ENCODE peak calls at places on chromosome 14, in nine cellular contexts. W, J, L, N, Z, H, Q, E and R are unnamed samples.

GRCh38 chr14:21723431-21724045 is 49.9 kb upstream of the OR4E1 start:
- DNase-seq in Q (no peak), L (peak), Z (no peak), H (peak), J (peak), N (peak), W (peak), E (no peak), R (peak)

GRCh38 chr14:95240859-95241813 is 78.6 kb downstream of the CLMN start:
- DNase-seq in Z (no peak), W (no peak), N (no peak), J (no peak), L (no peak), E (no peak), H (no peak), Q (no peak), R (no peak)

GRCh38 chr14:77158175-77158908 is 16.8 kb upstream of the ZDHHC22 start:
- DNase-seq in W (peak), N (no peak), E (peak), Z (peak), L (peak), J (peak), H (no peak), Q (peak), R (no peak)

GRCh38 chr14:67270354-67270753 is 29.1 kb downstream of the PALS1 start:
- DNase-seq in W (peak), L (no peak), Q (no peak), J (no peak), E (no peak), H (no peak), Z (no peak), N (no peak), R (no peak)

GRCh38 chr14:78399316-78399889 is 229.2 kb downstream of the NRXN3 start:
- DNase-seq in Z (no peak), H (no peak), E (no peak), N (no peak), W (no peak), Q (peak), J (peak), L (peak), R (no peak)

GRCh38 chr14:104507443-104507842 is 72.1 kb upstream of the C14orf180 start:
- DNase-seq in E (peak), Z (no peak), Q (no peak), N (no peak), L (no peak), W (no peak), H (no peak), J (no peak), R (no peak)

GRCh38 chr14:51576899-51577298 is 74.8 kb upstream of the FRMD6 start:
- DNase-seq in H (no peak), L (no peak), Z (no peak), W (no peak), J (no peak), N (no peak), E (no peak), Q (no peak), R (no peak)

GRCh38 chr14:47346849-47347248 is 328.6 kb downstream of the MDGA2 start:
- DNase-seq in H (no peak), E (no peak), Q (no peak), W (no peak), Z (no peak), J (no peak), L (no peak), N (no peak), R (no peak)

GRCh38 chr14:69696633-69697557 is 70.0 kb upstream of the SRSF5 start:
- DNase-seq in N (no peak), W (peak), Z (no peak), E (no peak), Q (no peak), H (no peak), L (peak), J (no peak), R (peak)

GRCh38 chr14:34099630-34100029 is 148.8 kb upstream of the EGLN3 start:
- DNase-seq in W (no peak), J (no peak), N (no peak), L (no peak), Z (no peak), Q (no peak), H (no peak), E (no peak), R (no peak)
- H3K27ac ChIP-seq in W (no peak), J (no peak), N (no peak), L (no peak), Z (no peak), Q (no peak), H (no peak), E (no peak), R (no peak)

GRCh38 chr14:55780156-55780946 is 200.3 kb downstream of the KTN1 start:
- DNase-seq in W (peak), L (no peak), H (no peak), J (peak), Z (no peak), N (no peak), E (no peak), Q (peak), R (no peak)
- H3K27ac ChIP-seq in W (peak), L (no peak), H (no peak), J (no peak), Z (no peak), N (no peak), E (no peak), Q (peak), R (no peak)

GRCh38 chr14:98489115-98489514 is 782.9 kb downstream of the BCL11B start:
- DNase-seq in Z (no peak), E (no peak), H (no peak), J (no peak), W (no peak), Q (no peak), N (no peak), L (no peak), R (no peak)
- H3K27ac ChIP-seq in Z (no peak), E (no peak), H (no peak), J (no peak), W (no peak), Q (no peak), N (no peak), L (no peak), R (no peak)

DNA sequence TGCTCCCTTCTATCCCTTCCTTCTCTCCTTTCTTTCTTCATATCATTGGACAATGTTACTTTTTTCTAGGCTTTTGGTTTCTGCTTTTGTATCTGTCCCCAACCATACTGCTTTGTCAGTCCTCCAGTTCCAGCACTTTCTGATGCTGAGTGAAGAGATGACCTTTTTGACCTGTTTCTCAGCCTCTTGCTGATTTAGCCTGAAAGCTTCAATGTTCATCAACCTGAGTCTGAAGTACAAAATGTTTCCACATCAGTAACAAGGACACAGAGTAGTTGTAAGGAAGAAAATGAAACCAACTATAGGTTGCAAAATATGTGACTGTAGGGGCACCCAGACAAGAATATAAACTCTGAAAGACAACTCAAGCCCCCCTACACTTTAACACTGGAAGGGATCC is 25.2 kb upstream of the AKAP6 start:
- DNase-seq in L (no peak), H (peak), N (no peak), Z (no peak), Q (no peak), W (no peak), J (peak), E (no peak), R (no peak)
- H3K27ac ChIP-seq in L (no peak), H (no peak), N (no peak), Z (no peak), Q (no peak), W (no peak), J (peak), E (no peak), R (no peak)

GRCh38 chr14:22981090-22982012 is 1.0 kb downstream of the AJUBA start:
- DNase-seq in E (peak), W (peak), J (peak), Q (no peak), H (no peak), L (no peak), N (no peak), Z (no peak), R (no peak)

GRCh38 chr14:22982013-22982476 is 306 bp downstream of the AJUBA start:
- DNase-seq in Z (no peak), J (no peak), H (no peak), L (no peak), N (no peak), Q (no peak), W (peak), E (no peak), R (no peak)

GRCh38 chr14:22978873-22979671 is 3.3 kb downstream of the AJUBA start:
- DNase-seq in N (no peak), J (no peak), W (no peak), E (no peak), L (no peak), H (no peak), Z (no peak), Q (no peak), R (no peak)

GRCh38 chr14:22979748-22980392 is 2.5 kb downstream of the AJUBA start:
- DNase-seq in N (no peak), L (no peak), Q (no peak), W (no peak), H (peak), J (no peak), Z (no peak), E (no peak), R (no peak)

DNA sequence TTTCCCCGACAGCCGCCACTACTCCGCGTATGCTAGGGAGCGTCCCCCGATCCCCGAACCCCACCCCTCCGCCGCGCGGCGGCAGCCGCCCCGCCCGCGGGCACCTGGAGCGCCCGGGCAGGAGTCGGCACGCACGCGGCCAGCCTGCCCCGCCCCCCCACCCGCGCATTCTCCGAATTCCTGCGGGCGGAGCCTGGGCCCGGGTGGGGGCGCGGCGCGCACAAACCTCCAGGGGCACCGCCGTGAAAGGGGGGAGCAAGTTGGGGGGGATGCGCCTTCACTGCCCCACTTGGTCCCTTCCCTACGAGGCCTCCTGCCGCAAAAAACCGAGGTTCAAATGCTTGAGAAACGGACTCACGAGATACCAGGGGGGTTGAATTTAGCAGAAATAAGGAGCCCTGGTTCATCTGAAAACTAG is 1.7 kb downstream of the AJUBA start:
- DNase-seq in H (peak), J (peak), Q (peak), N (no peak), L (no peak), W (no peak), E (peak), Z (no peak), R (peak)
- H3K27ac ChIP-seq in H (peak), J (peak), Q (peak), N (peak), L (no peak), W (peak), E (peak), Z (no peak), R (no peak)

GRCh38 chr14:57848353-57848752 is 17.5 kb downstream of the SLC35F4 start:
- DNase-seq in H (no peak), J (no peak), Z (no peak), W (no peak), L (no peak), N (no peak), Q (no peak), E (no peak), R (no peak)
- H3K27ac ChIP-seq in H (no peak), J (no peak), Z (no peak), W (no peak), L (no peak), N (no peak), Q (peak), E (no peak), R (no peak)